ENCODE peak calls at places on chromosomes 3 and 15, in eight cellular contexts. O is T-cell; C is stimulated activated CD8-positive, alpha-beta memory T cell treated with anti-CD3 and anti-CD28 coated beads, Interleukin-4, amount 100 ng/mL, for 24 hours; Y is HTR-8/SVneo; V is endodermal cell; R is GM10248; T is cerebellar cortex; N is stimulated activated naive CD8-positive, alpha-beta T cell treated with anti-CD3 and anti-CD28 coated beads, Interleukin-15, amount 100 ng/mL, for 72 hours. A is an unnamed sample.
A peak's percentile ranks its signal among the peaks of the same experiment; 100 is the strongest.

GRCh38 chr15:60718661-60719069 is 239.7 kb upstream of the ICE2 start:
- DNase-seq in O (no peak), C (no peak), Y (no peak), V (no peak), R (no peak), T (no peak), N (no peak), A (no peak)

GRCh38 chr3:107757140-107757539 is 234.4 kb downstream of the BBX start:
- DNase-seq in O (no peak), C (no peak), Y (no peak), V (no peak), R (no peak), T (no peak), N (no peak), A (no peak)

GRCh38 chr15:87902772-87903388 is 353.7 kb downstream of the NTRK3 start:
- DNase-seq in O (no peak), C (no peak), Y (no peak), V (no peak), R (no peak), T (no peak), N (no peak), A (no peak)

GRCh38 chr3:15291589-15292541 is 40.5 kb downstream of the SH3BP5 start:
- DNase-seq in O (peak; percentile 60), C (peak; percentile 44), Y (no peak), V (no peak), R (peak; percentile 69), T (peak; percentile 71), N (peak; percentile 63), A (no peak)

GRCh38 chr3:58188921-58189451 is 21.8 kb downstream of the DNASE1L3 start:
- DNase-seq in O (no peak), C (no peak), Y (no peak), V (no peak), R (no peak), T (no peak), N (no peak), A (no peak)

GRCh38 chr3:115336836-115337235 is 189.7 kb upstream of the ZBTB20 start:
- DNase-seq in O (no peak), C (no peak), Y (no peak), V (no peak), R (no peak), T (no peak), N (no peak), A (no peak)

GRCh38 chr15:61459785-61460707 is 230.9 kb upstream of the RORA start:
- DNase-seq in O (no peak), C (no peak), Y (no peak), V (no peak), R (no peak), T (no peak), N (no peak), A (no peak)

GRCh38 chr3:127645371-127646015 is 16.5 kb downstream of the PODXL2 start:
- DNase-seq in O (no peak), C (no peak), Y (no peak), V (no peak), R (no peak), T (no peak), N (no peak), A (no peak)

GRCh38 chr15:66278061-66278460 is 15.3 kb upstream of the DIS3L start:
- DNase-seq in O (no peak), C (no peak), Y (no peak), V (no peak), R (no peak), T (no peak), N (no peak), A (no peak)

GRCh38 chr3:167978486-167978885 is 117.2 kb downstream of the GOLIM4 start:
- DNase-seq in O (no peak), C (no peak), Y (no peak), V (no peak), R (no peak), T (no peak), N (no peak), A (no peak)

GRCh38 chr3:112470791-112471190 is 28.5 kb downstream of the BTLA start:
- DNase-seq in O (no peak), C (no peak), Y (no peak), V (no peak), R (no peak), T (no peak), N (no peak), A (no peak)

A was measured in HEK293T.